ENCODE peak calls at places on chromosomes 13 and 19, in ten cellular contexts. A, C, G, E, Z, H, K, B, J and X are unnamed samples.

GRCh38 chr13:102643656-102644055 is 46.9 kb downstream of the TPP2 start:
- DNase-seq in J (no peak), G (no peak), Z (no peak), K (no peak), A (no peak), B (no peak), H (no peak), E (no peak), C (no peak), X (no peak)

GRCh38 chr13:109500146-109500773 is 286.1 kb downstream of the IRS2 start:
- DNase-seq in E (no peak), J (no peak), K (no peak), G (peak; percentile 29), A (no peak), Z (no peak), B (no peak), C (no peak), H (peak; percentile 83), X (no peak)

GRCh38 chr19:58355891-58356235 is 2.6 kb upstream of the A1BG start:
- DNase-seq in J (no peak), C (no peak), Z (no peak), A (no peak), H (no peak), K (no peak), E (no peak), G (no peak), B (no peak), X (no peak)

GRCh38 chr19:17806945-17807344 is 12.0 kb downstream of the B3GNT3 start:
- DNase-seq in J (no peak), Z (no peak), E (no peak), G (no peak), A (no peak), H (no peak), B (no peak), C (no peak), K (no peak), X (no peak)

GRCh38 chr13:49308104-49308875 is 60.6 kb downstream of the CDADC1 start:
- DNase-seq in C (no peak), H (no peak), E (peak; percentile 65), G (no peak), J (no peak), B (no peak), Z (no peak), A (peak; percentile 82), K (no peak), X (no peak)

GRCh38 chr19:46840157-46840942 is 10.3 kb downstream of the AP2S1 start:
- DNase-seq in A (peak; percentile 59), C (peak; percentile 69), B (no peak), J (no peak), H (peak; percentile 87), E (no peak), G (peak; percentile 66), K (no peak), Z (peak; percentile 72), X (no peak)

GRCh38 chr19:2631213-2631821 is 71.2 kb downstream of the GNG7 start:
- DNase-seq in H (no peak), G (no peak), J (no peak), A (no peak), E (no peak), C (peak; percentile 53), Z (no peak), K (no peak), B (no peak), X (no peak)

GRCh38 chr13:40600145-40600751 is 66.2 kb downstream of the FOXO1 start:
- DNase-seq in K (no peak), J (no peak), A (no peak), Z (no peak), B (peak; percentile 29), C (no peak), G (no peak), E (no peak), H (no peak), X (no peak)

GRCh38 chr13:20101467-20102316 is 59.2 kb downstream of the GJA3 start:
- DNase-seq in B (no peak), Z (no peak), C (no peak), A (no peak), G (no peak), E (no peak), K (no peak), H (no peak), J (no peak), X (no peak)

GRCh38 chr13:86569974-86570373 is 770.8 kb upstream of the SLITRK6 start:
- DNase-seq in Z (no peak), K (no peak), H (no peak), C (no peak), A (no peak), J (no peak), E (no peak), B (no peak), G (no peak), X (no peak)

GRCh38 chr13:43057653-43058317 is 34.4 kb downstream of the DNAJC15 start:
- DNase-seq in H (peak; percentile 71), K (no peak), G (peak; percentile 23), Z (no peak), J (no peak), A (no peak), C (no peak), E (no peak), B (no peak), X (no peak)

GRCh38 chr13:111537843-111538499 is 217.5 kb downstream of the TEX29 start:
- DNase-seq in J (no peak), H (no peak), Z (no peak), G (no peak), B (no peak), K (no peak), C (no peak), E (no peak), A (no peak), X (no peak)

GRCh38 chr13:77139311-77139710 is 112.4 kb upstream of the FBXL3 start:
- DNase-seq in J (no peak), B (no peak), H (no peak), K (no peak), Z (no peak), C (no peak), E (no peak), G (no peak), A (no peak), X (no peak)

GRCh38 chr19:41548954-41549688 is 26.8 kb upstream of the CEACAM21 start:
- DNase-seq in G (no peak), K (no peak), A (no peak), J (no peak), B (no peak), Z (peak; percentile 65), H (peak; percentile 57), E (no peak), C (peak; percentile 42), X (no peak)

GRCh38 chr13:30408319-30409101 is 13.8 kb upstream of the UBE2L5 start:
- DNase-seq in J (no peak), A (peak; percentile 96), Z (peak; percentile 92), C (peak; percentile 92), K (peak; percentile 82), E (peak; percentile 95), H (peak; percentile 99), G (peak; percentile 98), B (peak; percentile 98), X (peak; percentile 79)
- TF ChIP-seq CTCF in J (peak; percentile 74), A (peak; percentile 81), Z (peak; percentile 82), C (peak; percentile 72), K (peak; percentile 90), E (peak; percentile 81), H (peak; percentile 84), G (peak; percentile 63), B (peak; percentile 96), X (no peak)

GRCh38 chr13:37138169-37138568 is 32.7 kb upstream of the CSNK1A1L start:
- DNase-seq in J (no peak), E (no peak), Z (no peak), H (peak; percentile 56), G (peak; percentile 12), A (no peak), B (no peak), C (no peak), K (no peak), X (no peak)
- TF ChIP-seq CTCF in J (no peak), E (no peak), Z (no peak), H (peak; percentile 77), G (no peak), A (no peak), B (no peak), C (no peak), K (no peak), X (no peak)

GRCh38 chr13:26132756-26133155 is 80.9 kb upstream of the SHISA2 start:
- DNase-seq in B (no peak), E (no peak), A (no peak), Z (no peak), J (no peak), C (no peak), K (no peak), G (no peak), H (no peak), X (no peak)
- TF ChIP-seq CTCF in B (no peak), E (no peak), A (no peak), Z (no peak), J (peak; percentile 21), C (peak; percentile 22), K (no peak), G (no peak), H (peak; percentile 45), X (no peak)

DNA sequence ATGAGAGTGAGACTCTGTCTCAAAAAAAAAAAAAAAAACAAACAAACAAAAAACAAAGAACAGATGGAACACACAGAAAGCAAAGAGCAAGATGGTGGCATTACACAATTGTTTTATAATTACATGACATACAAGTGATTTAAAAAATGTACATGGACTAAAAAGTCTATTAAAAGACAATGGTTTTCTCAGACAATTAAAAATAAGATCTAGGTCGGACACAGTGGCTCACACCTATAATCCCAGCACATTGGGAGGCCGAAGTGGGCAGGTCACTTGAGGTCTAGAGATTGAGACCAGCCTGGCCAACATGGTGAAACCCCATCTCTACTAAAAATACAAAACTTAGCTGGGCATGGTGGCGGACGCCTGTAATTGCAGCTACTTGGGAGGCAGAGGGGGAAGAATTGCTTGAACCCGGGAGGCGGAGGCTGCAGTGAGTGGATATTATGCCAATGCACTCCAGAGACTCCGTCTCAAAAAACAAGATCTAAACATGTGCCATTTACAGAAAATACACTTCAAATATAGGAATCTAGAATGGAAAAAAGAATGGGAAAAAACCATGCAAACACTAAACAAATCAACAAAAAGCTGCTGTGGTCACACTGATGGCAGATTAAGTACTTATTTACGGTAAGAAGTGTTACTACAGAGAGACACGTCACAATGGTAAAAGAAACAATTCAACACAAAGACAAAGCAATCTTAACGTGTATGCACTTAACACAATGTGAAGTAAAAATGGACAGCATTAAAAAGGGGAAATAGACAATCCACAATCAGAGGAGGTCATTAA is 26.7 kb downstream of the MIER2 start:
- DNase-seq in K (no peak), A (no peak), B (no peak), H (no peak), G (no peak), E (no peak), C (no peak), J (no peak), Z (no peak), X (no peak)
- TF ChIP-seq CTCF in K (peak; percentile 10), A (no peak), B (no peak), H (peak; percentile 50), G (no peak), E (no peak), C (no peak), J (no peak), Z (no peak), X (no peak)